ENCODE peak calls at places on chromosomes 16 and 17, in four cellular contexts. M is left cardiac atrium; N is activated CD4-positive, CD25-positive, alpha-beta regulatory T cell; F is Kasumi-1. I is an unnamed sample.

GRCh38 chr16:68823401-68823800 is 19.9 kb upstream of the TANGO6 start:
- DNase-seq in M (no peak), N (no peak), F (no peak), I (peak)

GRCh38 chr17:72587773-72588511 is 467.1 kb downstream of the SOX9 start:
- DNase-seq in M (no peak), N (no peak), F (no peak), I (no peak)

GRCh38 chr16:10598157-10598556 is 17.8 kb upstream of the EMP2 start:
- DNase-seq in M (peak), N (no peak), F (no peak), I (no peak)

GRCh38 chr17:7043195-7043543 is 723 bp downstream of the SLC16A11 start:
- DNase-seq in M (no peak), N (no peak), F (no peak), I (no peak)

GRCh38 chr17:21375757-21376584 is at the start of gene KCNJ12:
- DNase-seq in M (peak), N (no peak), F (peak), I (peak)

GRCh38 chr17:69424287-69425041 is 10.0 kb downstream of the MAP2K6 start:
- DNase-seq in M (no peak), N (no peak), F (no peak), I (no peak)

GRCh38 chr16:64679976-64680375 is 441.9 kb downstream of the CDH11 start:
- DNase-seq in M (no peak), N (no peak), F (no peak), I (no peak)

GRCh38 chr16:72162105-72162680 is 9.8 kb downstream of the PMFBP1 start:
- DNase-seq in M (no peak), N (no peak), F (no peak), I (peak)

GRCh38 chr16:23365602-23366240 is 63.6 kb downstream of the SCNN1B start:
- DNase-seq in M (no peak), N (no peak), F (no peak), I (peak)

GRCh38 chr16:369866-370436 is 387 bp downstream of the MRPL28 start:
- DNase-seq in M (no peak), N (no peak), F (no peak), I (peak)

GRCh38 chr17:4332296-4332970 is 34.0 kb downstream of the UBE2G1 start:
- DNase-seq in M (no peak), N (no peak), F (no peak), I (peak)

GRCh38 chr16:67248401-67249177 is at the start of gene SLC9A5:
- DNase-seq in M (peak), N (no peak), F (no peak), I (peak)